ENCODE peak calls at places on chromosomes 1 and 21, in four cellular contexts. One of them, this sample, is unnamed.

GRCh38 chr1:235557495-235557894 is 53.2 kb upstream of the B3GALNT2 start:
- DNase-seq in body of pancreas: no peak
- DNase-seq in AG10803: no peak
- DNase-seq in MCF 10A: peak; percentile 36
- DNase-seq in this sample: no peak

GRCh38 chr1:238409947-238410346 is 519.2 kb upstream of the ZP4 start:
- DNase-seq in body of pancreas: no peak
- DNase-seq in AG10803: peak; percentile 76
- DNase-seq in MCF 10A: peak; percentile 21
- DNase-seq in this sample: no peak

GRCh38 chr21:31560479-31560878 is 99.0 kb upstream of the SOD1 start:
- DNase-seq in body of pancreas: no peak
- DNase-seq in AG10803: no peak
- DNase-seq in MCF 10A: no peak
- DNase-seq in this sample: no peak

GRCh38 chr1:37438971-37439671 is 35.3 kb upstream of the ZC3H12A start:
- DNase-seq in body of pancreas: no peak
- DNase-seq in AG10803: no peak
- DNase-seq in MCF 10A: no peak
- DNase-seq in this sample: no peak

GRCh38 chr21:33067457-33067856 is 2.5 kb upstream of the OLIG1 start:
- DNase-seq in body of pancreas: no peak
- DNase-seq in AG10803: no peak
- DNase-seq in MCF 10A: no peak
- DNase-seq in this sample: no peak

GRCh38 chr1:94955767-94956632 is 29.1 kb upstream of the CNN3 start:
- DNase-seq in body of pancreas: no peak
- DNase-seq in AG10803: peak; percentile 37
- DNase-seq in MCF 10A: no peak
- DNase-seq in this sample: no peak

GRCh38 chr1:221961532-221962292 is 219.8 kb upstream of the DUSP10 start:
- DNase-seq in body of pancreas: peak; percentile 48
- DNase-seq in AG10803: peak; percentile 73
- DNase-seq in MCF 10A: peak; percentile 76
- DNase-seq in this sample: peak; percentile 23

GRCh38 chr1:203686091-203686632 is 59.5 kb downstream of the ATP2B4 start:
- DNase-seq in body of pancreas: no peak
- DNase-seq in AG10803: peak; percentile 27
- DNase-seq in MCF 10A: no peak
- DNase-seq in this sample: no peak

GRCh38 chr1:175373786-175374623 is 181.4 kb upstream of the KIAA0040 start:
- DNase-seq in body of pancreas: peak; percentile 54
- DNase-seq in AG10803: no peak
- DNase-seq in MCF 10A: peak; percentile 47
- DNase-seq in this sample: peak; percentile 54

DNA sequence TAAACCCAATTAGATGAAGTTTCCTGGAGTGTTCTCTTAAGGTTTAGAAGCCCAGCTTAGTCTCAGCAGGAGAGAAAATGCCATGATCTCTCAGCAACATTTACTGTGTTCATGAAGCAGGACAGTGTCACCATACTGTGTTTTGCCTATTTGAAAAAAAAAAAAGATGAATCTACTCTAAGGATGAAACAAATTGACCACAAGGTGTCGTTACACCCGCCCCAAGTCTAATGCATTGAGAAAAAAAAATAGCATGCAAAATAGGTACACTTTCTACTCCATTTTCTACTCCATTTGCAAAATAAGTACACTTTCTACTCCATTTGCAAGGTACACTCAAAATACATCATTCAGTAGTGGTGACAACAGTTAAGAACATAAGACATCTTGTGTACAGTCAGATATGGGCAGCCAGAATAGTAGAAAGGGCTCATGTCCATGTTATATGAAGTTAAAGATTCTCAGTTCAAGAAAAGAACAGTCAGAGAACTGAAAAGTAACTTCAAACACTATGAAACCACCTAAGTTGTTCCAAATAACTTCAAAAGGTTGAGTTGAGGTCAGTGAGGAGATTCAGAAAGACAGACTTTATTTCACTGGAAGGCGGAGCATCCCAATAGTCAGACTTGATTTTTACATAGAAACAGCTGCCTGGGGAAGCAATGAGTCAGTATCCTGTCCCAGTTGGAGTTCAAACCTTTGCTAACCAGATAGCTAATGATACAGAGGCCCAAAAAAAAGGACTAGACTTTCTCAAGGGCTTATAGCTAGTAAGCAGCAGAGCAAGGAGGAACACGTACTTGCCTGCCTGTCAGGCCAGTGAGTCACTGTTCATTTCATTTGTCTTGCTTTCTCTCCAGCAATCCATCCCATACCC is 13.3 kb downstream of the PLPPR5 start:
- DNase-seq in body of pancreas: no peak
- DNase-seq in AG10803: peak; percentile 63
- DNase-seq in MCF 10A: peak; percentile 62
- DNase-seq in this sample: no peak
- TF ChIP-seq CTCF in body of pancreas: no peak
- TF ChIP-seq CTCF in AG10803: no peak
- TF ChIP-seq CTCF in MCF 10A: peak; percentile 40
- TF ChIP-seq CTCF in this sample: peak; percentile 29

DNA sequence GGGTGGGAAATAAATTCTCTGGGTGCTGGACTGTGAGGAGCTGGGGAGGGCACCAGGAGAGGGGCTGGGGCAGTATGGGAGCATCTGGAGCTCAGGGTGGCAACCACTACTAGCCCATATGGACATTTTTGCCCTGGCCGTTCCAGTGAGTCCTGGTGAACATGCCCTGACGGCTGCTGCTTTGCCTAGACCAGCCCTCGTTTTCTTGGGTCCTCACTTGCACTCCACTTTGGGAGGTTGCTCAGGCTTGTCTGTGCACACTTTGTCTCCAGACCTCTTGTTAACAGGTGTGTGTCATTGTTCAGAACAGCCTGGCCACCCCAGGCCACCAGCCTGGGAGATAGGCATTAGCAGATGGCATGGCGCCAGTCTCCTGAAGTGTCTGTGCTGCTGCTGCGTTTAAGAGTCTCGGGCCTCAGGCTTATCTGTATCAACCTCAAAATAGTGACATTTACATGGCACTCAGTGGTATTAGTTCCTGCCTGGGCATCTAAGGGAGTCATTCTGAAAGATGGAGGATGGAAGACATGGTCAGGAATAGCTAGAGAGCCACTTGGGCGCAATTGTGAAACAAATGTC is 190.5 kb downstream of the PTPRU start:
- DNase-seq in body of pancreas: no peak
- DNase-seq in AG10803: no peak
- DNase-seq in MCF 10A: no peak
- DNase-seq in this sample: no peak
- TF ChIP-seq CTCF in body of pancreas: no peak
- TF ChIP-seq CTCF in AG10803: no peak
- TF ChIP-seq CTCF in MCF 10A: no peak
- TF ChIP-seq CTCF in this sample: no peak

GRCh38 chr1:231238298-231238697 is 2.7 kb upstream of the GNPAT start:
- DNase-seq in body of pancreas: no peak
- DNase-seq in AG10803: no peak
- DNase-seq in MCF 10A: no peak
- DNase-seq in this sample: no peak

GRCh38 chr1:231242516-231243198 is 1.6 kb downstream of the GNPAT start:
- DNase-seq in body of pancreas: no peak
- DNase-seq in AG10803: peak; percentile 21
- DNase-seq in MCF 10A: peak; percentile 37
- DNase-seq in this sample: no peak

GRCh38 chr1:231240531-231240882 is 505 bp upstream of the GNPAT start:
- DNase-seq in body of pancreas: no peak
- DNase-seq in AG10803: peak; percentile 8
- DNase-seq in MCF 10A: peak; percentile 48
- DNase-seq in this sample: no peak

GRCh38 chr1:231240883-231241735 is at the start of gene GNPAT:
- DNase-seq in body of pancreas: peak; percentile 89
- DNase-seq in AG10803: peak; percentile 80
- DNase-seq in MCF 10A: peak; percentile 95
- DNase-seq in this sample: peak; percentile 91

GRCh38 chr1:231241751-231242150 is 739 bp downstream of the GNPAT start:
- DNase-seq in body of pancreas: no peak
- DNase-seq in AG10803: no peak
- DNase-seq in MCF 10A: peak; percentile 53
- DNase-seq in this sample: peak; percentile 45
- TF ChIP-seq CTCF in body of pancreas: no peak
- TF ChIP-seq CTCF in AG10803: no peak
- TF ChIP-seq CTCF in MCF 10A: no peak
- TF ChIP-seq CTCF in this sample: no peak

DNA sequence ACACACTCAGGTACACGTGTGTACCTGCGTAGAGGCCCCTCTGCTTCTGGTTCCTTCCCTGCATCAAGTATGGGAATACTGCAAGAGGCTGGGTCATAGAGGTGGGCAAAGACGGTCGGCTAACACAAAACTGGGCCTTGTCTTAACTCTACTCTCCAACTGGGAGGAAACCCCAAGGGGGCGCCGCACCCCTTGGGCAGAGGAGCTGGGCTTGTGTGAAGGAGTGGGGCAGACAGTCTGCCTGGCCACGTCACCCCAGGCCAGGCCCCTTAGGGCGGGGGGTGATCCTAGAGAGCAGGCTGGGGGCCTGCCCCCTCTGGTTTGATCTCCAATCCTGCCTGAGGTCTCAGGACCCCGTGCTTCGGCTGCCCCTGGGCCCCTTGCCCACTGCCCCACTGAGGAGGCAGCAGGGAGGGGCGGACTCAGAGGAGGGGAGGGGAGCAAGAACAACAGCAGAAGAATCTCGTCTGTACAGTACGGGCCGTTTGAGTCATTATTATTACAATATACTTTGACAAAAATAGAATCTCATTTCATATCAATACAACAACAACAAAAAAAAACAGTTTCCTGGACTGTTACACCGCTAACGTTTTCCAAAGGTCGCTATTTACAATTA is 34.7 kb downstream of the MEF2D start:
- DNase-seq in body of pancreas: no peak
- DNase-seq in AG10803: no peak
- DNase-seq in MCF 10A: peak; percentile 57
- DNase-seq in this sample: no peak
- TF ChIP-seq CTCF in body of pancreas: no peak
- TF ChIP-seq CTCF in AG10803: peak; percentile 15
- TF ChIP-seq CTCF in MCF 10A: peak; percentile 31
- TF ChIP-seq CTCF in this sample: no peak

DNA sequence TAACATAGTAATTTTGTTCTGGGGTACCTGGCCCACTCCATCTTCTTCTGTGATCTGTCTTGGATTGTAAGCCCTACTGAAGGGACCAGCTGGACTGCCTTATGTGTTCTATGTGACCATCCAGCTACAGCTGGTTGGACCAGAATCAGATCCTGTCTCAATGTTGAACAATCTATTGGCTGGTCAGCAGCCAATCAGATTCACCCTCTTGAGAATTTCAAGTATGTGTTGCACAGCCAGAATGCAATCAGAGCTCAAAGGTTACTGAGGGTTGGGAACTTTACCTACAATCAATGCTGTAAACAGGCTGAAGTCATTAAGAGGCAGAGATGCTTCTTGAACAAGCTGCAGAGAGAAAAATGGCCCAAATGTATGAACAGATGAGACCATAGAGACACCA is 61.9 kb downstream of the KCNC4 start:
- DNase-seq in body of pancreas: no peak
- DNase-seq in AG10803: peak; percentile 38
- DNase-seq in MCF 10A: no peak
- DNase-seq in this sample: no peak
- TF ChIP-seq CTCF in body of pancreas: no peak
- TF ChIP-seq CTCF in AG10803: no peak
- TF ChIP-seq CTCF in MCF 10A: no peak
- TF ChIP-seq CTCF in this sample: no peak

GRCh38 chr1:201503397-201504176 is 3.3 kb downstream of the CSRP1 start:
- DNase-seq in body of pancreas: peak; percentile 70
- DNase-seq in AG10803: peak; percentile 97
- DNase-seq in MCF 10A: peak; percentile 92
- DNase-seq in this sample: no peak
- TF ChIP-seq CTCF in body of pancreas: no peak
- TF ChIP-seq CTCF in AG10803: no peak
- TF ChIP-seq CTCF in MCF 10A: no peak
- TF ChIP-seq CTCF in this sample: no peak

DNA sequence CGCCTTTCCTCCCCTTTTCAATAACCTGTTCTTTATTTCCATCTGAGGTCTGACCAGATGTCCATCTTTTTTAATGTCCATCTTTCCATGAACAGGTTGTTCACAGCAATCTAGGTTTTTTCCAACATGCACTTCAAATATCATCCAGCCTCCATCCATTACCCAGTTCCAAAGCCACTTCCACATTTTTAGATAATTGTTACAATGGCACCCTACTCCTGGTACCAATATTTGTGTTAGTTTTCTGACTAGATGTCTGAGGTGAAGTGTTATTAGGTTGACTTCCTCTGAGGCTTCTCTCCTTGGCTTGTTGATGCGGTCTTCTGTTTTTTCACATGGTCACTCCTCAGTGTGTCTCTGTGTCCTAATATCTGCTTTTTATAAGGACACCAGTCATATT is 89.4 kb downstream of the OBSCN start:
- DNase-seq in body of pancreas: no peak
- DNase-seq in AG10803: no peak
- DNase-seq in MCF 10A: no peak
- DNase-seq in this sample: no peak
- TF ChIP-seq CTCF in body of pancreas: no peak
- TF ChIP-seq CTCF in AG10803: no peak
- TF ChIP-seq CTCF in MCF 10A: no peak
- TF ChIP-seq CTCF in this sample: no peak

This sample was measured in GM20000.